ENCODE peak calls at places on chromosomes 1 and 21, in seven cellular contexts. One of them, this sample, is unnamed.

GRCh38 chr1:154999651-155000474 is 2.7 kb upstream of the ZBTB7B start:
- DNase-seq in CD4-positive, alpha-beta T cell: no peak
- DNase-seq in endothelial cell: peak; percentile 46
- DNase-seq in astrocyte of the cerebellum: no peak
- DNase-seq in fibroblast of the aortic adventitia: no peak
- DNase-seq in cardiac fibroblast: no peak
- DNase-seq in epithelial cell of esophagus: peak; percentile 53
- DNase-seq in this sample: no peak

GRCh38 chr1:221991221-221991620 is 249.3 kb upstream of the DUSP10 start:
- DNase-seq in astrocyte of the cerebellum: no peak
- DNase-seq in endothelial cell: no peak
- DNase-seq in epithelial cell of esophagus: peak; percentile 64
- DNase-seq in cardiac fibroblast: peak; percentile 84
- DNase-seq in CD4-positive, alpha-beta T cell: no peak
- DNase-seq in fibroblast of the aortic adventitia: peak; percentile 48
- DNase-seq in this sample: no peak

GRCh38 chr1:78520843-78521242 is 30.1 kb downstream of the PTGFR start:
- DNase-seq in epithelial cell of esophagus: no peak
- DNase-seq in cardiac fibroblast: no peak
- DNase-seq in fibroblast of the aortic adventitia: no peak
- DNase-seq in CD4-positive, alpha-beta T cell: no peak
- DNase-seq in endothelial cell: no peak
- DNase-seq in astrocyte of the cerebellum: no peak
- DNase-seq in this sample: no peak

GRCh38 chr1:235019456-235019855 is 109.2 kb downstream of the TOMM20 start:
- DNase-seq in CD4-positive, alpha-beta T cell: no peak
- DNase-seq in astrocyte of the cerebellum: no peak
- DNase-seq in epithelial cell of esophagus: peak; percentile 53
- DNase-seq in fibroblast of the aortic adventitia: no peak
- DNase-seq in endothelial cell: no peak
- DNase-seq in cardiac fibroblast: no peak
- DNase-seq in this sample: no peak

GRCh38 chr1:9128161-9128519 is 762 bp downstream of the GPR157 start:
- DNase-seq in endothelial cell: no peak
- DNase-seq in astrocyte of the cerebellum: no peak
- DNase-seq in cardiac fibroblast: no peak
- DNase-seq in CD4-positive, alpha-beta T cell: no peak
- DNase-seq in fibroblast of the aortic adventitia: no peak
- DNase-seq in epithelial cell of esophagus: peak; percentile 36
- DNase-seq in this sample: no peak

GRCh38 chr1:241532864-241533263 is 686 bp downstream of the KMO start:
- DNase-seq in epithelial cell of esophagus: no peak
- DNase-seq in fibroblast of the aortic adventitia: no peak
- DNase-seq in endothelial cell: no peak
- DNase-seq in astrocyte of the cerebellum: no peak
- DNase-seq in cardiac fibroblast: no peak
- DNase-seq in CD4-positive, alpha-beta T cell: no peak
- DNase-seq in this sample: no peak

GRCh38 chr1:56409112-56409691 is 170.2 kb downstream of the PLPP3 start:
- DNase-seq in cardiac fibroblast: no peak
- DNase-seq in endothelial cell: no peak
- DNase-seq in CD4-positive, alpha-beta T cell: no peak
- DNase-seq in astrocyte of the cerebellum: no peak
- DNase-seq in epithelial cell of esophagus: peak; percentile 63
- DNase-seq in fibroblast of the aortic adventitia: no peak
- DNase-seq in this sample: no peak

GRCh38 chr1:179287456-179287855 is 6.1 kb upstream of the SOAT1 start:
- DNase-seq in cardiac fibroblast: no peak
- DNase-seq in epithelial cell of esophagus: no peak
- DNase-seq in endothelial cell: no peak
- DNase-seq in fibroblast of the aortic adventitia: no peak
- DNase-seq in CD4-positive, alpha-beta T cell: no peak
- DNase-seq in astrocyte of the cerebellum: no peak
- DNase-seq in this sample: no peak

GRCh38 chr1:85554630-85555327 is 25.8 kb upstream of the CCN1 start:
- DNase-seq in epithelial cell of esophagus: peak; percentile 59
- DNase-seq in CD4-positive, alpha-beta T cell: no peak
- DNase-seq in cardiac fibroblast: peak; percentile 66
- DNase-seq in endothelial cell: no peak
- DNase-seq in fibroblast of the aortic adventitia: peak; percentile 68
- DNase-seq in astrocyte of the cerebellum: no peak
- DNase-seq in this sample: no peak

GRCh38 chr1:19799233-19799876 is 361 bp downstream of the TMCO4 start:
- DNase-seq in cardiac fibroblast: peak; percentile 28
- DNase-seq in CD4-positive, alpha-beta T cell: peak; percentile 56
- DNase-seq in astrocyte of the cerebellum: no peak
- DNase-seq in endothelial cell: peak; percentile 20
- DNase-seq in fibroblast of the aortic adventitia: peak; percentile 49
- DNase-seq in epithelial cell of esophagus: peak; percentile 28
- DNase-seq in this sample: peak; percentile 29

GRCh38 chr1:47637111-47637685 is 199.4 kb downstream of the FOXD2 start:
- DNase-seq in astrocyte of the cerebellum: no peak
- DNase-seq in fibroblast of the aortic adventitia: peak; percentile 12
- DNase-seq in cardiac fibroblast: peak; percentile 53
- DNase-seq in epithelial cell of esophagus: peak; percentile 12
- DNase-seq in endothelial cell: no peak
- DNase-seq in CD4-positive, alpha-beta T cell: no peak
- DNase-seq in this sample: no peak

GRCh38 chr1:167175901-167176300 is 44.8 kb upstream of the POU2F1 start:
- DNase-seq in astrocyte of the cerebellum: no peak
- DNase-seq in CD4-positive, alpha-beta T cell: no peak
- DNase-seq in endothelial cell: no peak
- DNase-seq in cardiac fibroblast: no peak
- DNase-seq in epithelial cell of esophagus: peak; percentile 65
- DNase-seq in fibroblast of the aortic adventitia: no peak
- DNase-seq in this sample: no peak

GRCh38 chr1:84971957-84972356 is 25.0 kb downstream of the MCOLN2 start:
- DNase-seq in CD4-positive, alpha-beta T cell: no peak
- DNase-seq in astrocyte of the cerebellum: no peak
- DNase-seq in cardiac fibroblast: no peak
- DNase-seq in fibroblast of the aortic adventitia: no peak
- DNase-seq in endothelial cell: no peak
- DNase-seq in epithelial cell of esophagus: no peak
- DNase-seq in this sample: no peak

GRCh38 chr1:2583331-2583791 is 3.2 kb upstream of the PRXL2B start:
- DNase-seq in astrocyte of the cerebellum: no peak
- DNase-seq in epithelial cell of esophagus: no peak
- DNase-seq in CD4-positive, alpha-beta T cell: no peak
- DNase-seq in cardiac fibroblast: no peak
- DNase-seq in fibroblast of the aortic adventitia: no peak
- DNase-seq in endothelial cell: no peak
- DNase-seq in this sample: no peak

GRCh38 chr1:51926171-51926812 is 47.8 kb upstream of the NRDC start:
- DNase-seq in cardiac fibroblast: peak; percentile 83
- DNase-seq in epithelial cell of esophagus: peak; percentile 58
- DNase-seq in CD4-positive, alpha-beta T cell: no peak
- DNase-seq in astrocyte of the cerebellum: no peak
- DNase-seq in endothelial cell: peak; percentile 12
- DNase-seq in fibroblast of the aortic adventitia: peak; percentile 74
- DNase-seq in this sample: no peak

GRCh38 chr1:94209982-94210381 is 27.4 kb downstream of the ARHGAP29 start:
- DNase-seq in astrocyte of the cerebellum: no peak
- DNase-seq in fibroblast of the aortic adventitia: no peak
- DNase-seq in epithelial cell of esophagus: no peak
- DNase-seq in cardiac fibroblast: no peak
- DNase-seq in endothelial cell: no peak
- DNase-seq in CD4-positive, alpha-beta T cell: no peak
- DNase-seq in this sample: no peak

GRCh38 chr21:16199539-16199938 is 469.8 kb downstream of the USP25 start:
- DNase-seq in epithelial cell of esophagus: no peak
- DNase-seq in CD4-positive, alpha-beta T cell: no peak
- DNase-seq in cardiac fibroblast: no peak
- DNase-seq in astrocyte of the cerebellum: no peak
- DNase-seq in endothelial cell: no peak
- DNase-seq in fibroblast of the aortic adventitia: no peak
- DNase-seq in this sample: no peak

GRCh38 chr1:37476460-37477197 is 2.2 kb downstream of the ZC3H12A start:
- DNase-seq in endothelial cell: no peak
- DNase-seq in CD4-positive, alpha-beta T cell: no peak
- DNase-seq in cardiac fibroblast: peak; percentile 90
- DNase-seq in astrocyte of the cerebellum: no peak
- DNase-seq in fibroblast of the aortic adventitia: peak; percentile 94
- DNase-seq in epithelial cell of esophagus: peak; percentile 89
- DNase-seq in this sample: peak; percentile 81

GRCh38 chr1:104745875-104746274 is 996.2 kb downstream of the AMY1C start:
- DNase-seq in CD4-positive, alpha-beta T cell: no peak
- DNase-seq in epithelial cell of esophagus: no peak
- DNase-seq in cardiac fibroblast: no peak
- DNase-seq in astrocyte of the cerebellum: no peak
- DNase-seq in endothelial cell: no peak
- DNase-seq in fibroblast of the aortic adventitia: no peak
- DNase-seq in this sample: no peak

GRCh38 chr1:203185061-203185461 is 1.4 kb downstream of the CHI3L1 start:
- DNase-seq in astrocyte of the cerebellum: no peak
- DNase-seq in fibroblast of the aortic adventitia: no peak
- DNase-seq in endothelial cell: no peak
- DNase-seq in cardiac fibroblast: no peak
- DNase-seq in epithelial cell of esophagus: peak; percentile 23
- DNase-seq in CD4-positive, alpha-beta T cell: no peak
- DNase-seq in this sample: no peak

GRCh38 chr1:157262891-157263290 is 124.7 kb upstream of the ETV3 start:
- DNase-seq in epithelial cell of esophagus: no peak
- DNase-seq in fibroblast of the aortic adventitia: no peak
- DNase-seq in astrocyte of the cerebellum: no peak
- DNase-seq in endothelial cell: no peak
- DNase-seq in CD4-positive, alpha-beta T cell: no peak
- DNase-seq in cardiac fibroblast: no peak
- DNase-seq in this sample: no peak

GRCh38 chr1:1013922-1014617 is 773 bp downstream of the ISG15 start:
- DNase-seq in epithelial cell of esophagus: no peak
- DNase-seq in cardiac fibroblast: peak; percentile 45
- DNase-seq in CD4-positive, alpha-beta T cell: no peak
- DNase-seq in endothelial cell: no peak
- DNase-seq in astrocyte of the cerebellum: no peak
- DNase-seq in fibroblast of the aortic adventitia: no peak
- DNase-seq in this sample: no peak

GRCh38 chr21:34722684-34723300 is 54.0 kb downstream of the CLIC6 start:
- DNase-seq in cardiac fibroblast: no peak
- DNase-seq in endothelial cell: peak; percentile 34
- DNase-seq in epithelial cell of esophagus: no peak
- DNase-seq in astrocyte of the cerebellum: no peak
- DNase-seq in CD4-positive, alpha-beta T cell: no peak
- DNase-seq in fibroblast of the aortic adventitia: no peak
- DNase-seq in this sample: no peak
- TF ChIP-seq CTCF in cardiac fibroblast: peak; percentile 46
- TF ChIP-seq CTCF in endothelial cell: peak; percentile 73
- TF ChIP-seq CTCF in epithelial cell of esophagus: peak; percentile 43
- TF ChIP-seq CTCF in astrocyte of the cerebellum: peak; percentile 44
- TF ChIP-seq CTCF in CD4-positive, alpha-beta T cell: peak; percentile 72
- TF ChIP-seq CTCF in fibroblast of the aortic adventitia: peak; percentile 41
- TF ChIP-seq CTCF in this sample: peak; percentile 28

DNA sequence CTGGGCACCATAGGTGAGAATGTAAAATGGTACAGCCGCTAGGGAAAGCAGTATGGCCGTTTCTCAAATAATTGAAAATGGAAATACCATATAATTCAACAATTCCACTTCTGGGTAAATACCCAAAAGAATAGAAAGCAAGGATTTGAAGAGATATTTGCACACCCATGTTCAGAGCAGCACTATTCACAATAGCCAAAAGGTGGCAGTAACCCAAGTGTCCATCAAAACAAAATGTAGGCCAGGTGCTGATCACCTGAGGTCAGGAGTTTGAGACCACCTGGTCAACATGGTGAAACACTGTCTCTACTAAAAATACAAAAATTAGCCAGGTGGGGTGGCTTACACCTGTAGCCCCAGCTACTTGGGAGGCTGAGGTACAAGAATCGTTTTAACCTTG is 62.1 kb downstream of the OLIG1 start:
- DNase-seq in CD4-positive, alpha-beta T cell: no peak
- DNase-seq in endothelial cell: no peak
- DNase-seq in fibroblast of the aortic adventitia: no peak
- DNase-seq in astrocyte of the cerebellum: no peak
- DNase-seq in epithelial cell of esophagus: peak; percentile 10
- DNase-seq in cardiac fibroblast: no peak
- DNase-seq in this sample: no peak
- TF ChIP-seq CTCF in CD4-positive, alpha-beta T cell: peak; percentile 45
- TF ChIP-seq CTCF in endothelial cell: no peak
- TF ChIP-seq CTCF in fibroblast of the aortic adventitia: peak; percentile 4
- TF ChIP-seq CTCF in astrocyte of the cerebellum: peak; percentile 5
- TF ChIP-seq CTCF in epithelial cell of esophagus: peak; percentile 20
- TF ChIP-seq CTCF in cardiac fibroblast: peak; percentile 22
- TF ChIP-seq CTCF in this sample: no peak

GRCh38 chr1:25810341-25811299 is 9.1 kb upstream of the MTFR1L start:
- DNase-seq in fibroblast of the aortic adventitia: peak; percentile 51
- DNase-seq in astrocyte of the cerebellum: no peak
- DNase-seq in epithelial cell of esophagus: peak; percentile 53
- DNase-seq in endothelial cell: peak; percentile 87
- DNase-seq in cardiac fibroblast: peak; percentile 60
- DNase-seq in CD4-positive, alpha-beta T cell: peak; percentile 89
- DNase-seq in this sample: no peak
- TF ChIP-seq CTCF in fibroblast of the aortic adventitia: peak; percentile 92
- TF ChIP-seq CTCF in astrocyte of the cerebellum: peak; percentile 88
- TF ChIP-seq CTCF in epithelial cell of esophagus: peak; percentile 84
- TF ChIP-seq CTCF in endothelial cell: peak; percentile 81
- TF ChIP-seq CTCF in cardiac fibroblast: peak; percentile 90
- TF ChIP-seq CTCF in CD4-positive, alpha-beta T cell: peak; percentile 96
- TF ChIP-seq CTCF in this sample: peak; percentile 92

GRCh38 chr1:45750298-45751038 is at the start of gene IPP:
- DNase-seq in CD4-positive, alpha-beta T cell: peak; percentile 88
- DNase-seq in astrocyte of the cerebellum: peak; percentile 89
- DNase-seq in fibroblast of the aortic adventitia: peak; percentile 98
- DNase-seq in cardiac fibroblast: peak; percentile 98
- DNase-seq in epithelial cell of esophagus: peak; percentile 97
- DNase-seq in endothelial cell: peak; percentile 97
- DNase-seq in this sample: peak; percentile 95
- TF ChIP-seq CTCF in CD4-positive, alpha-beta T cell: peak; percentile 42
- TF ChIP-seq CTCF in astrocyte of the cerebellum: peak; percentile 16
- TF ChIP-seq CTCF in fibroblast of the aortic adventitia: peak; percentile 20
- TF ChIP-seq CTCF in cardiac fibroblast: peak; percentile 15
- TF ChIP-seq CTCF in epithelial cell of esophagus: peak; percentile 26
- TF ChIP-seq CTCF in endothelial cell: no peak
- TF ChIP-seq CTCF in this sample: peak; percentile 28

GRCh38 chr1:114757455-114758250 is at the start of gene CSDE1:
- DNase-seq in endothelial cell: peak; percentile 95
- DNase-seq in astrocyte of the cerebellum: peak; percentile 98
- DNase-seq in CD4-positive, alpha-beta T cell: peak; percentile 97
- DNase-seq in fibroblast of the aortic adventitia: peak; percentile 99
- DNase-seq in epithelial cell of esophagus: peak; percentile 98
- DNase-seq in cardiac fibroblast: peak; percentile 99
- DNase-seq in this sample: peak; percentile 96
- TF ChIP-seq CTCF in endothelial cell: peak; percentile 27
- TF ChIP-seq CTCF in astrocyte of the cerebellum: peak; percentile 41
- TF ChIP-seq CTCF in CD4-positive, alpha-beta T cell: no peak
- TF ChIP-seq CTCF in fibroblast of the aortic adventitia: peak; percentile 54
- TF ChIP-seq CTCF in epithelial cell of esophagus: peak; percentile 67
- TF ChIP-seq CTCF in cardiac fibroblast: peak; percentile 37
- TF ChIP-seq CTCF in this sample: peak; percentile 38

This sample was measured in AG09319.